ENCODE peak calls at places on chromosomes 2 and 18, in nine cellular contexts. E is A549, K is colonic mucosa, Y is esophagus muscularis mucosa, M is psoas muscle, Q is GM06990, J is neural crest cell, G is neural progenitor cell, L is right atrium auricular region. R is an unnamed sample.

GRCh38 chr2:32847734-32848133 is 99.0 kb upstream of the LTBP1 start:
- DNase-seq in E (no peak), K (no peak), Y (no peak), M (no peak), Q (no peak), J (no peak), G (no peak), L (no peak), R (no peak)

GRCh38 chr2:66849128-66849527 is 414.2 kb downstream of the MEIS1 start:
- DNase-seq in E (no peak), K (no peak), Y (no peak), M (no peak), Q (no peak), J (no peak), G (no peak), L (no peak), R (no peak)

GRCh38 chr2:31232586-31232985 is 1.4 kb upstream of the EHD3 start:
- DNase-seq in E (no peak), K (peak), Y (no peak), M (no peak), Q (no peak), J (no peak), G (no peak), L (no peak), R (no peak)

GRCh38 chr2:200367155-200367554 is 60.7 kb downstream of the SPATS2L start:
- DNase-seq in E (peak), K (no peak), Y (no peak), M (no peak), Q (no peak), J (peak), G (no peak), L (no peak), R (no peak)

GRCh38 chr2:237207641-237208040 is 122.0 kb downstream of the COPS8 start:
- DNase-seq in E (no peak), K (peak), Y (no peak), M (peak), Q (no peak), J (no peak), G (no peak), L (peak), R (no peak)

GRCh38 chr2:46471-47345 is at the start of gene FAM110C:
- DNase-seq in E (no peak), K (peak), Y (no peak), M (peak), Q (no peak), J (no peak), G (peak), L (peak), R (peak)

GRCh38 chr2:23433282-23433681 is 48.3 kb downstream of the KLHL29 start:
- DNase-seq in E (no peak), K (no peak), Y (no peak), M (no peak), Q (no peak), J (no peak), G (no peak), L (no peak), R (no peak)

GRCh38 chr2:150125188-150125587 is 362.3 kb downstream of the RND3 start:
- DNase-seq in E (no peak), K (no peak), Y (no peak), M (no peak), Q (no peak), J (no peak), G (no peak), L (no peak), R (no peak)

GRCh38 chr18:53795061-53795460 is 429.4 kb downstream of the MBD2 start:
- DNase-seq in E (no peak), K (no peak), Y (no peak), M (no peak), Q (no peak), J (no peak), G (no peak), L (no peak), R (no peak)

GRCh38 chr2:184597996-184598312 is 375 bp upstream of the ZNF804A start:
- DNase-seq in E (no peak), K (no peak), Y (no peak), M (peak), Q (no peak), J (no peak), G (no peak), L (no peak), R (no peak)

GRCh38 chr2:27494284-27494943 is 586 bp downstream of the FNDC4 start:
- DNase-seq in E (no peak), K (no peak), Y (no peak), M (peak), Q (no peak), J (no peak), G (peak), L (peak), R (no peak)

GRCh38 chr18:61572871-61573270 is 239.6 kb downstream of the CDH20 start:
- DNase-seq in E (no peak), K (no peak), Y (no peak), M (no peak), Q (no peak), J (no peak), G (no peak), L (no peak), R (no peak)

GRCh38 chr2:197251576-197251975 is 59.0 kb downstream of the ANKRD44 start:
- DNase-seq in E (no peak), K (no peak), Y (peak), M (no peak), Q (no peak), J (no peak), G (no peak), L (no peak), R (no peak)

GRCh38 chr2:177207101-177207500 is 5.5 kb upstream of the HNRNPA3 start:
- DNase-seq in E (no peak), K (no peak), Y (no peak), M (no peak), Q (no peak), J (no peak), G (no peak), L (no peak), R (no peak)

GRCh38 chr2:36376319-36376765 is 20.8 kb downstream of the CRIM1 start:
- DNase-seq in E (peak), K (peak), Y (no peak), M (peak), Q (no peak), J (no peak), G (no peak), L (no peak), R (no peak)

GRCh38 chr2:137937246-137937645 is 27.0 kb upstream of the HNMT start:
- DNase-seq in E (no peak), K (no peak), Y (no peak), M (no peak), Q (no peak), J (no peak), G (no peak), L (no peak), R (no peak)

GRCh38 chr2:152335851-152336102 is 803 bp downstream of the FMNL2 start:
- DNase-seq in E (peak), K (peak), Y (no peak), M (no peak), Q (no peak), J (no peak), G (no peak), L (no peak), R (no peak)

GRCh38 chr2:64941751-64942150 is 47.4 kb upstream of the SLC1A4 start:
- DNase-seq in E (no peak), K (no peak), Y (no peak), M (no peak), Q (no peak), J (no peak), G (no peak), L (no peak), R (no peak)

GRCh38 chr18:33946322-33946721 is 278.4 kb downstream of the NOL4 start:
- DNase-seq in E (no peak), K (no peak), Y (no peak), M (no peak), Q (no peak), J (no peak), G (no peak), L (no peak), R (no peak)

DNA sequence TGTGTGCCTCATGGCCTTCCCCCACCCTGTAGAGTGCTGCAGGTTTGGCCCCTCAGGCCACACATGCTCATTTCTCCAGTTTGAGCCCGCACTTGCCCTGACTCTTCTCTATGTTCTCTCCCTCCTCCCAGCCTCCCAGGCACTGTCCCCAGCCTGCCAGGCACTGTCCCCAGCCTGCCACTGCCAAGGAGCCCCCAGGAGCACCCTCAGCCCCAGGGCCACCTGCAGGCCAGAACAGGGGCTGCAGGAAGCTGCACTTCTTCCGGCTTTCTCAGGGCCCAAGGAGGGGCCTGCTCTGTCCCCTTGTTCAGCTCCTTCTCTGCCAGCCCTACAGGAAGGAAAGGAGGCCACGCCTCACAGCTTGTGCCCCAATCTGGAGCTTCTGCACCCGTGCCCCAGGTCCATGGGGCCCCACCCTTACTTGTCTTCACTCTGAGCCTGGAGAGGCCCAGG is 31.6 kb downstream of the CYP26B1 start:
- DNase-seq in E (peak), K (peak), Y (no peak), M (no peak), Q (no peak), J (no peak), G (no peak), L (no peak), R (no peak)
- TF ChIP-seq CTCF in E (peak), K (no peak), Y (no peak), M (no peak), Q (peak), J (no peak), G (peak), L (no peak), R (peak)

GRCh38 chr2:174902491-174903242 is 102.5 kb downstream of the CHN1 start:
- DNase-seq in E (no peak), K (no peak), Y (no peak), M (no peak), Q (no peak), J (no peak), G (no peak), L (no peak), R (no peak)

GRCh38 chr2:174903243-174903513 is 102.0 kb downstream of the CHN1 start:
- DNase-seq in E (no peak), K (no peak), Y (no peak), M (no peak), Q (no peak), J (no peak), G (no peak), L (no peak), R (no peak)

GRCh38 chr2:174901075-174901474 is 104.1 kb downstream of the CHN1 start:
- DNase-seq in E (no peak), K (no peak), Y (no peak), M (no peak), Q (no peak), J (no peak), G (peak), L (peak), R (peak)
- TF ChIP-seq CTCF in E (no peak), K (no peak), Y (no peak), M (no peak), Q (no peak), J (no peak), G (no peak), L (no peak), R (no peak)

GRCh38 chr2:157628532-157629415 is at the start of gene ACVR1C:
- DNase-seq in E (peak), K (peak), Y (no peak), M (peak), Q (peak), J (peak), G (peak), L (no peak), R (peak)
- TF ChIP-seq CTCF in E (peak), K (peak), Y (peak), M (peak), Q (peak), J (peak), G (peak), L (peak), R (peak)

DNA sequence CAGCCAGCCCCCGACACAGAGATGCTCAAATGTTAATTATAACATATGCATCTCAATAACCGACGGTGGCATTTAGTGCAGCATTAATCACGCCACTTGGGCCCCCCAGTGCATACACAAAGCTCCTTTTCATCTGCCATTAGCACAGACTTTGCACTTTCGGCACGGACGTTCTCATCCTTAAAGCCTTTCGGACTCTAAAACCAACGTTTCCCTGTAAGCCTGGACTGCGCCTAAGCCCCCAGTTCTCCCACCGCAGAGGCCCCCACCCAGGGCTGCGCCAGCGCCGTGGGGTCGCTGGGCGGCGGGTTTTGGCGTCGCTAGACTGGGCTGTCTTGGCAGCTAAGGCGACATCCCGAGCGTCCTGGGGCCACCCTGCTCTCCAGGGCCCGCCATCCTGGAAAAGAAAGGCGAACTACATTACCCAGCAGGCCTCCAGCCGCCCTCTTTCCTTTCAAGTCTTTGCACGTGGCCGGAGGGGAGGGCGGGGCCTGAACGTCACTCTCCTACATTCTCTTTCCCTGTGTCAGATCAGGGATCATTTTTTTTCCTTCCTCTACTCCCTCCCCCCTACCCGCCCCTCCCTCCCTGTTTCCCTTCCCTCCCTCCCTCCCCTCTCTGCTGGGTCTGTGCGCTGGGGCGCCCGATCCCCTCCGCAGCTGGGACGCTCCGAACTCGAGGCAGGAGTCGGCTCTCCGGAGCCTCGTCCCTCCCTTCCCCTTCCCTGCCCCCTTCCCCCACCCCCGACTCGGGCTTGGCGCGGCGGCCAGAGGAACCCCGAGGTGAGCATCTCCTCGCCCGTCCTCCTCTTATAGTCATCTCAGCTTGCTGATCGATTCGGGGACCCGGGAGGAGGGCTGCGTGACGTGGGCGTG is at the start of gene CTIF:
- DNase-seq in E (peak), K (peak), Y (peak), M (peak), Q (peak), J (peak), G (peak), L (peak), R (peak)
- TF ChIP-seq CTCF in E (no peak), K (no peak), Y (no peak), M (no peak), Q (no peak), J (no peak), G (peak), L (no peak), R (no peak)

GRCh38 chr2:175414872-175415487 is 233.5 kb upstream of the ATP5MC3 start:
- DNase-seq in E (peak), K (peak), Y (no peak), M (peak), Q (no peak), J (peak), G (peak), L (peak), R (peak)
- TF ChIP-seq CTCF in E (peak), K (peak), Y (no peak), M (peak), Q (peak), J (peak), G (peak), L (peak), R (peak)